ENCODE peak calls at places on chromosomes 4 and X, in six cellular contexts. One of them, this sample, is unnamed. For H3K4me1, the result is how much of the 10 kb centered on the place peaks cover.

GRCh38 chr4:91280551-91281290 is 1023.0 kb upstream of the GRID2 start:
- DNase-seq in fibroblast of lung: no peak
- DNase-seq in PC-3: no peak
- DNase-seq in neuronal stem cell: no peak
- DNase-seq in GM23338: peak
- DNase-seq in astrocyte: no peak
- DNase-seq in this sample: no peak

GRCh38 chr4:183360161-183360919 is 38.1 kb upstream of the CLDN24 start:
- DNase-seq in fibroblast of lung: no peak
- DNase-seq in neuronal stem cell: no peak
- DNase-seq in astrocyte: peak
- DNase-seq in PC-3: no peak
- DNase-seq in GM23338: no peak
- DNase-seq in this sample: no peak

GRCh38 chrX:155956649-155957048 is 40.8 kb upstream of the IL9R start:
- DNase-seq in PC-3: no peak
- DNase-seq in GM23338: no peak
- DNase-seq in neuronal stem cell: no peak
- DNase-seq in fibroblast of lung: no peak
- DNase-seq in astrocyte: no peak
- DNase-seq in this sample: no peak

GRCh38 chr4:150224896-150225591 is 146.8 kb downstream of the DCLK2 start:
- DNase-seq in GM23338: peak
- DNase-seq in PC-3: peak
- DNase-seq in fibroblast of lung: peak
- DNase-seq in astrocyte: peak
- DNase-seq in neuronal stem cell: no peak
- DNase-seq in this sample: no peak

GRCh38 chrX:51148848-51149247 is 183.8 kb upstream of the NUDT10 start:
- DNase-seq in GM23338: peak
- DNase-seq in PC-3: peak
- DNase-seq in astrocyte: no peak
- DNase-seq in neuronal stem cell: no peak
- DNase-seq in fibroblast of lung: no peak
- DNase-seq in this sample: no peak

GRCh38 chrX:107542500-107542899 is 85.8 kb upstream of the PRPS1 start:
- DNase-seq in astrocyte: peak
- DNase-seq in neuronal stem cell: no peak
- DNase-seq in PC-3: peak
- DNase-seq in GM23338: peak
- DNase-seq in fibroblast of lung: peak
- DNase-seq in this sample: no peak

GRCh38 chr4:17236686-17237085 is 275.2 kb downstream of the QDPR start:
- DNase-seq in neuronal stem cell: no peak
- DNase-seq in astrocyte: peak
- DNase-seq in PC-3: no peak
- DNase-seq in GM23338: no peak
- DNase-seq in fibroblast of lung: peak
- DNase-seq in this sample: no peak

GRCh38 chr4:3518941-3519340 is 13.3 kb downstream of the LRPAP1 start:
- DNase-seq in fibroblast of lung: no peak
- DNase-seq in neuronal stem cell: no peak
- DNase-seq in astrocyte: no peak
- DNase-seq in GM23338: no peak
- DNase-seq in PC-3: no peak
- DNase-seq in this sample: no peak

GRCh38 chrX:38206036-38206435 is 14.6 kb downstream of the SRPX start:
- DNase-seq in neuronal stem cell: no peak
- DNase-seq in PC-3: no peak
- DNase-seq in GM23338: no peak
- DNase-seq in fibroblast of lung: peak
- DNase-seq in astrocyte: peak
- DNase-seq in this sample: no peak

GRCh38 chr4:138090918-138091659 is 151.1 kb downstream of the SLC7A11 start:
- DNase-seq in astrocyte: no peak
- DNase-seq in fibroblast of lung: no peak
- DNase-seq in PC-3: no peak
- DNase-seq in GM23338: no peak
- DNase-seq in neuronal stem cell: no peak
- DNase-seq in this sample: peak

GRCh38 chrX:38516196-38516595 is 45.1 kb upstream of the TSPAN7 start:
- DNase-seq in GM23338: no peak
- DNase-seq in astrocyte: no peak
- DNase-seq in PC-3: no peak
- DNase-seq in fibroblast of lung: no peak
- DNase-seq in neuronal stem cell: no peak
- DNase-seq in this sample: no peak

GRCh38 chr4:108571027-108571569 is 49.3 kb upstream of the RPL34 start:
- DNase-seq in PC-3: no peak
- DNase-seq in neuronal stem cell: no peak
- DNase-seq in GM23338: no peak
- DNase-seq in astrocyte: peak
- DNase-seq in fibroblast of lung: peak
- DNase-seq in this sample: no peak

GRCh38 chr4:157045507-157046127 is 30.3 kb upstream of the GLRB start:
- DNase-seq in astrocyte: peak
- DNase-seq in GM23338: peak
- DNase-seq in fibroblast of lung: peak
- DNase-seq in PC-3: peak
- DNase-seq in neuronal stem cell: peak
- DNase-seq in this sample: peak

GRCh38 chrX:115330498-115331138 is 41.1 kb downstream of the LUZP4 start:
- DNase-seq in GM23338: peak
- DNase-seq in PC-3: peak
- DNase-seq in neuronal stem cell: no peak
- DNase-seq in astrocyte: peak
- DNase-seq in fibroblast of lung: peak
- DNase-seq in this sample: peak

GRCh38 chr4:7872264-7872771 is 67.3 kb downstream of the AFAP1 start:
- DNase-seq in PC-3: peak
- DNase-seq in GM23338: no peak
- DNase-seq in neuronal stem cell: no peak
- DNase-seq in astrocyte: peak
- DNase-seq in fibroblast of lung: peak
- DNase-seq in this sample: no peak

GRCh38 chr4:16608123-16608522 is 290.3 kb downstream of the LDB2 start:
- DNase-seq in PC-3: no peak
- DNase-seq in neuronal stem cell: no peak
- DNase-seq in fibroblast of lung: no peak
- DNase-seq in GM23338: peak
- DNase-seq in astrocyte: peak
- DNase-seq in this sample: no peak

GRCh38 chr4:147678121-147678520 is 5.8 kb downstream of the PRMT9 start:
- DNase-seq in fibroblast of lung: no peak
- DNase-seq in neuronal stem cell: no peak
- DNase-seq in astrocyte: peak
- DNase-seq in PC-3: no peak
- DNase-seq in GM23338: no peak
- DNase-seq in this sample: no peak

GRCh38 chr4:173257732-173258717 is 76.1 kb downstream of the HMGB2 start:
- DNase-seq in astrocyte: peak
- DNase-seq in GM23338: peak
- DNase-seq in neuronal stem cell: peak
- DNase-seq in fibroblast of lung: peak
- DNase-seq in PC-3: peak
- DNase-seq in this sample: peak

GRCh38 chrX:46820391-46821100 is 16.3 kb upstream of the RP2 start:
- DNase-seq in neuronal stem cell: no peak
- DNase-seq in PC-3: no peak
- DNase-seq in astrocyte: no peak
- DNase-seq in GM23338: no peak
- DNase-seq in fibroblast of lung: no peak
- DNase-seq in this sample: no peak

GRCh38 chrX:46814966-46815365 is 21.9 kb upstream of the RP2 start:
- DNase-seq in GM23338: no peak
- DNase-seq in neuronal stem cell: no peak
- DNase-seq in astrocyte: no peak
- DNase-seq in fibroblast of lung: no peak
- DNase-seq in PC-3: peak
- DNase-seq in this sample: no peak

GRCh38 chrX:46819136-46819535 is 17.7 kb upstream of the RP2 start:
- DNase-seq in neuronal stem cell: no peak
- DNase-seq in astrocyte: no peak
- DNase-seq in fibroblast of lung: no peak
- DNase-seq in PC-3: no peak
- DNase-seq in GM23338: no peak
- DNase-seq in this sample: no peak
- H3K4me2 ChIP-seq in neuronal stem cell: no peak
- H3K4me2 ChIP-seq in astrocyte: no peak
- H3K4me2 ChIP-seq in fibroblast of lung: no peak
- H3K4me2 ChIP-seq in PC-3: no peak
- H3K4me2 ChIP-seq in GM23338: no peak
- H3K4me2 ChIP-seq in this sample: no peak

GRCh38 chr4:41121906-41122305 is 92.4 kb downstream of the APBB2 start:
- DNase-seq in neuronal stem cell: no peak
- DNase-seq in GM23338: no peak
- DNase-seq in fibroblast of lung: no peak
- DNase-seq in PC-3: no peak
- DNase-seq in astrocyte: no peak
- DNase-seq in this sample: no peak
- H3K4me1 ChIP-seq in neuronal stem cell: under half
- H3K4me1 ChIP-seq in GM23338: under half
- H3K4me1 ChIP-seq in fibroblast of lung: under half
- H3K4me1 ChIP-seq in PC-3: under half
- H3K4me1 ChIP-seq in astrocyte: under half
- H3K4me1 ChIP-seq in this sample: under half

GRCh38 chr4:160772668-160773067 is 1391.1 kb downstream of the FSTL5 start:
- DNase-seq in fibroblast of lung: no peak
- DNase-seq in PC-3: no peak
- DNase-seq in GM23338: no peak
- DNase-seq in astrocyte: no peak
- DNase-seq in neuronal stem cell: no peak
- DNase-seq in this sample: no peak
- H2AFZ ChIP-seq in fibroblast of lung: no peak
- H2AFZ ChIP-seq in PC-3: no peak
- H2AFZ ChIP-seq in GM23338: peak
- H2AFZ ChIP-seq in astrocyte: no peak
- H2AFZ ChIP-seq in neuronal stem cell: no peak
- H2AFZ ChIP-seq in this sample: no peak

GRCh38 chr4:1658581-1658980 is 25.5 kb downstream of the FAM53A start:
- DNase-seq in fibroblast of lung: no peak
- DNase-seq in astrocyte: no peak
- DNase-seq in PC-3: no peak
- DNase-seq in neuronal stem cell: no peak
- DNase-seq in GM23338: no peak
- DNase-seq in this sample: no peak
- H3K4me2 ChIP-seq in fibroblast of lung: no peak
- H3K4me2 ChIP-seq in astrocyte: no peak
- H3K4me2 ChIP-seq in PC-3: no peak
- H3K4me2 ChIP-seq in neuronal stem cell: no peak
- H3K4me2 ChIP-seq in GM23338: no peak
- H3K4me2 ChIP-seq in this sample: no peak

GRCh38 chrX:43703211-43703791 is 47.2 kb downstream of the MAOA start:
- DNase-seq in PC-3: peak
- DNase-seq in astrocyte: peak
- DNase-seq in GM23338: no peak
- DNase-seq in fibroblast of lung: peak
- DNase-seq in neuronal stem cell: no peak
- DNase-seq in this sample: no peak
- H3K4me1 ChIP-seq in PC-3: under half
- H3K4me1 ChIP-seq in astrocyte: under half
- H3K4me1 ChIP-seq in GM23338: under half
- H3K4me1 ChIP-seq in fibroblast of lung: under half
- H3K4me1 ChIP-seq in neuronal stem cell: under half
- H3K4me1 ChIP-seq in this sample: under half

DNA sequence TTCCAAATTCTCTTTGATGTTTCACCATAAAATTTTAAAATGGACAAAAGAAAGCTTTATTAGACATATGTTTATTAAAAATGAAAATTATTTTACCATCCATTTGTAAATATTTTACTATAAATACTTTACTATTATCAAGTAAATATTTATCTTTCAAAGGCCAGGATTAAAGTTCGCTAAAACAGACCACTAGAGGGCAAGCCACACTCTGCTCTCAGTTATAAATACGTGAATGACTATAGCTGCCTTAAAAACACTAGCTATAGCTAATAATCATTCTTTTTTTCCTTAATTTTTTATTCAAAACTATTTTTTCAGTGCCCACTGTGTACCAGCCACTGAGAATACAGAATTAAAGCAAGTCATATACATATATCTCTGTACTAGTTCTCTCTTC is 38.6 kb downstream of the UNC5C start:
- DNase-seq in GM23338: peak
- DNase-seq in PC-3: peak
- DNase-seq in astrocyte: peak
- DNase-seq in fibroblast of lung: peak
- DNase-seq in neuronal stem cell: no peak
- DNase-seq in this sample: no peak
- H2AFZ ChIP-seq in GM23338: no peak
- H2AFZ ChIP-seq in PC-3: no peak
- H2AFZ ChIP-seq in astrocyte: no peak
- H2AFZ ChIP-seq in fibroblast of lung: no peak
- H2AFZ ChIP-seq in neuronal stem cell: no peak
- H2AFZ ChIP-seq in this sample: no peak

This sample was measured in MM.1S.